ENCODE peak calls at places on chromosome 10, in nine cellular contexts. Y, U, K, D, R, F, S, L and V are unnamed samples.

GRCh38 chr10:34526758-34527730 is 288.1 kb downstream of the PARD3 start:
- DNase-seq in L (no peak), K (no peak), D (peak), U (peak), S (peak), Y (no peak), R (no peak), F (no peak), V (no peak)

GRCh38 chr10:117622471-117623184 is 80.1 kb downstream of the EMX2 start:
- DNase-seq in K (no peak), Y (no peak), F (no peak), D (no peak), S (no peak), U (no peak), R (no peak), L (no peak), V (no peak)

GRCh38 chr10:125004571-125005311 is 62.8 kb downstream of the ZRANB1 start:
- DNase-seq in R (no peak), Y (no peak), D (no peak), F (peak), S (no peak), U (no peak), K (no peak), L (no peak), V (no peak)

GRCh38 chr10:119481781-119482426 is 60.6 kb downstream of the RGS10 start:
- DNase-seq in U (no peak), K (no peak), D (no peak), L (no peak), F (no peak), R (no peak), S (no peak), Y (no peak), V (no peak)

GRCh38 chr10:89090760-89091455 is 100.3 kb downstream of the FAS start:
- DNase-seq in K (no peak), F (no peak), U (no peak), D (no peak), S (peak), Y (no peak), R (no peak), L (no peak), V (no peak)

GRCh38 chr10:27981744-27982143 is 17.1 kb downstream of the ODAD2 start:
- DNase-seq in S (no peak), K (no peak), D (no peak), F (no peak), L (no peak), R (no peak), Y (no peak), U (no peak), V (no peak)

GRCh38 chr10:59688921-59689351 is 20.7 kb downstream of the SLC16A9 start:
- DNase-seq in Y (no peak), D (no peak), U (peak), K (no peak), F (no peak), S (no peak), R (no peak), L (no peak), V (no peak)

GRCh38 chr10:6347391-6347951 is 144.7 kb downstream of the PFKFB3 start:
- DNase-seq in F (no peak), Y (no peak), R (no peak), S (no peak), D (no peak), L (no peak), K (peak), U (no peak), V (no peak)

GRCh38 chr10:103652599-103653281 is 159.2 kb downstream of the NEURL1 start:
- DNase-seq in U (no peak), D (no peak), K (no peak), L (no peak), S (no peak), Y (no peak), F (no peak), R (no peak), V (no peak)

GRCh38 chr10:78895469-78895868 is 173.3 kb upstream of the ZMIZ1 start:
- DNase-seq in D (peak), F (no peak), K (no peak), Y (no peak), U (no peak), S (no peak), L (no peak), R (no peak), V (no peak)

GRCh38 chr10:80081026-80081425 is 2.6 kb downstream of the TMEM254 start:
- DNase-seq in D (peak), K (no peak), R (no peak), S (no peak), Y (no peak), F (no peak), U (no peak), L (no peak), V (no peak)

GRCh38 chr10:92657024-92657423 is 32.7 kb upstream of the HHEX start:
- DNase-seq in R (no peak), U (no peak), Y (no peak), F (no peak), D (no peak), K (no peak), S (no peak), L (no peak), V (no peak)

GRCh38 chr10:74877899-74878298 is 51.5 kb downstream of the KAT6B start:
- DNase-seq in D (no peak), S (no peak), L (no peak), F (no peak), R (no peak), K (no peak), U (no peak), Y (no peak), V (no peak)
- TF ChIP-seq CTCF in D (no peak), S (no peak), L (no peak), F (no peak), R (no peak), K (no peak), U (no peak), Y (no peak), V (no peak)

DNA sequence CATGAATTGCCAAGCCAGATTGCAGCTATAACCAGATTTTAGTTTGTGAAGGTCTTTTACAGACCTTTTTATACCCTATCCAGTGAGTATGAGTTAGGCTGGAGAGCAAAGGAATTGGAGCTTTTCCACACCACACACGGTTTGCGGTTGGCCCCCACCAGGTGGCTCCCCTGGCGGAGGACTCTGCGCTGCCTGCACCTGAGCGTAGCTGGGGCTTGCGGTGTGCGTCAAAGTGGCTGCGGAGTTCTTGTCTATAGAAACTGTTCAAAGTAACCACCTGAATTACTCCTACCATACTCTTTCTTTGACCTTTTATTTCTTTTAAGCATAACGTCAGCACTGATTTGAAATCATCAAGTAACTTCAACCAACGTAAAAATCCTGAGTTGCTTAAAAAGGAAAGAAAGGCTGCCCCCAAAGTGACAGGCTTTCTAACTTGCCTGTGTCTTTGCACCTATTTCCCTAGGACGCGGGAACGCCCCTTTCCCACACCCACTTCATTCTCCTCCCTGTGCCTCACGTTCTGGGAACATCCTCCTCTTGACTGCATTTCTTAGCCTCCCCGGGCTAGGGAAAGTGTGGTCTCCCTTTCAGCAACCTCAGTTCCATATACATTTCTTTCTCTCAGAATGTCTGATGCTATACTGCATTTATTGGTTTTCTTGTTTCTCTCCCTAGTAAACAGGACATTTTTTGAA is 47.6 kb upstream of the TMEM72 start:
- DNase-seq in Y (no peak), F (no peak), R (no peak), L (no peak), S (no peak), U (no peak), K (no peak), D (peak), V (no peak)
- H3K4me3 ChIP-seq in Y (no peak), F (peak), R (no peak), L (no peak), S (no peak), U (no peak), K (no peak), D (peak), V (no peak)

GRCh38 chr10:3853016-3853415 is 68.0 kb upstream of the KLF6 start:
- DNase-seq in Y (no peak), D (no peak), K (no peak), F (no peak), L (no peak), R (no peak), S (no peak), U (no peak), V (no peak)

GRCh38 chr10:3852147-3852904 is 67.3 kb upstream of the KLF6 start:
- DNase-seq in K (no peak), U (peak), S (peak), Y (peak), L (peak), F (peak), D (no peak), R (peak), V (no peak)

GRCh38 chr10:3848005-3848767 is 63.2 kb upstream of the KLF6 start:
- DNase-seq in D (no peak), S (peak), Y (no peak), R (no peak), U (peak), K (no peak), F (no peak), L (no peak), V (no peak)

GRCh38 chr10:3850999-3851937 is 66.3 kb upstream of the KLF6 start:
- DNase-seq in D (no peak), S (peak), U (peak), Y (no peak), L (no peak), K (peak), R (no peak), F (no peak), V (no peak)

DNA sequence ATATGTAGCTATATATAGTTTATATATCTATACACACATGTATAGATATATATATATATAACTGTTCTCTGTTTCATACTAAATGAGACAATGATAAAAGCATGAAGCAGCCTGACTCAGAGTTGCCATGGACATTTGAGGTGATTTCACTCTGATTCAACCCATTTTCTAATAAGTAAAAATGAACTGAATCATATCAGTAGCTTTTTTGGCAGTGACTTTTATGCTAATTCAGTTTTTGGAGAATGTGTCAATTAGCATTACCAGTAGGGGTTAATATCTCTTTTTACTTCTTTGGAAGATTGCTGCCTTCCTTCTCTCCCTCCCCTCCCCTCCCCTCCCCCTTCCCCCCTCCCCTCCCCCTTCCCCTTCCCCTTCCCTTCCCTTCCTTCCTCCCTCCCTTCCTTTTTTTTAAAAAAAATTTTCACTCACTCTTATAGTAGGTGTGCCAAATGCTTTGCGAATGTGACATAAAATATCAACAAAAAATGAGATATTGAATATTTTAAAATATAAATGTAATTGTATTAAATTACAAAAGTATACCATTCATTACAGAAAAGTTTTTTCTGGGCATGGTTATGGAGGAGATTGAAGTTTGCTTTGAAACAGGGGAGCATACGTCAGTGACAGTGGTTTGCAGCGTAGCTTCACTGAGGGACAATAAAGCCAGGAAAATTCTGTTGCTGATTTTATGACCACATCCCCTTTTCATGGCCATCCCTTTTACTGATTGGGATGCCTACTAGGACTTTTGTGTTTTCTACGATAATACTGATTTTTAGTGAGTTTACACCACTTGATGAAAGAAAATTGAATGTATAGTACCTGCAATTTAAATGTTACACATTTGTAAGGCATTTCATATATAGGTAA is 64.0 kb upstream of the KLF6 start:
- DNase-seq in S (peak), L (no peak), Y (no peak), F (no peak), K (no peak), D (no peak), U (peak), R (no peak), V (no peak)
- TF ChIP-seq CTCF in S (no peak), L (no peak), Y (no peak), F (no peak), K (no peak), D (no peak), U (no peak), R (no peak), V (no peak)

DNA sequence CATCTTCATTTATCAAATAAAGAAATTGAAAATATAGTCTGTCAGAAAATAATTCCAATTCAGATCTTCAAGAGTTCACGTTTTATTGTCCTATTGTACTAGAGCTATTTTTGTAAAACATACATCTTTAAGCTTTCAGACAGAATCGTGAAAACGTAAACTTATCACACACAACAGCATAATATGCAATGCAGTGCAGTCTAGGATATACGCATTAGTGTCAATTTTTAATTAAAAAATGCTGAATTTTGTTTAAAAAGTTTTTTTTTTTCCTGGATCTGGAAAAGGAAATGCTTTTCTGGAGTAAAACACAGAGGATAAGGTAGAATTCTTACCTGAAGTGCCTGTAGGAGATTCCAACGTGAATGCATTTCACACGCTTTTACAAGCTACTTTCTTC is 458.2 kb upstream of the KLF6 start:
- DNase-seq in L (no peak), K (no peak), U (no peak), Y (no peak), D (no peak), R (no peak), S (no peak), F (no peak), V (no peak)
- H3K4me3 ChIP-seq in L (peak), K (no peak), U (no peak), Y (peak), D (no peak), R (no peak), S (no peak), F (peak), V (no peak)

GRCh38 chr10:26448706-26449435 is 10.7 kb downstream of the APBB1IP start:
- DNase-seq in K (peak), S (no peak), R (no peak), F (no peak), D (no peak), U (no peak), L (no peak), Y (no peak), V (no peak)
- TF ChIP-seq CTCF in K (peak), S (no peak), R (no peak), F (no peak), D (no peak), U (no peak), L (no peak), Y (no peak), V (no peak)

GRCh38 chr10:60877066-60877776 is 66.8 kb downstream of the RHOBTB1 start:
- DNase-seq in R (no peak), S (no peak), Y (no peak), K (no peak), U (peak), F (no peak), D (no peak), L (no peak), V (no peak)
- H3K4me3 ChIP-seq in R (no peak), S (no peak), Y (no peak), K (no peak), U (no peak), F (no peak), D (no peak), L (no peak), V (no peak)

DNA sequence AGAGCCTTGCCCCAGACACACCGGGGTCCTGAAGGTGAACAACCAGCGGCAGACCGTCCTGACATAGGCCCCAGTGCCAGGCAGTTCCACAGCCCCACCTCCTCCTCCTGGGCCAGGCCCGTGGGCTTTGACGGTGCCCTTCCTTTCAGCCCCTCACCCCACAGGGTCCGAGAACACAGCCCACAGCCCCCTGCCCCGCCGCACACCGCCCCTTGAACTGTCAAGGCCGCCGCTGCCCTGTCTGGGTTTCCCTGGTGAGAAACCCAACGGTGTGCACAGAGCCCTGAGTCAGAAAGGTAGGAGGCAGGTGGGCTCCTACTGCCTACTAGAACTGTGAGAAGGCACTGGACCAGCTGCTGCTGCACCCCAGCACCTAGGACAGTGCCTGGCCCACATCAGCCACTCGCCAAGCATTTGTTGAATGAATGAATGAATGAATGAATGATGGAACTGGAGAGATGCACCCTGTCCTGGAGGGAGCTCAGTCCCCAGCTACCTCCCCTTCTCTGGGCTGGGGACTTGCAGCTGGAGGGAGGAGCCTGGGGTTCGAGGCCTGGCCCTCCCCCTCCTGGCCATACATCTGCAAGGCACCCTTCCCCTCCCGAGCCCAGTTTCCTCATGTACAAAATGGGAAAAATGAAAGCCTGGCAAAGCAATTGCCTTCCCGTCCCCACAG is 117.9 kb downstream of the SLIT1 start:
- DNase-seq in K (no peak), U (no peak), Y (no peak), S (no peak), D (peak), F (no peak), L (no peak), R (peak), V (no peak)
- TF ChIP-seq CTCF in K (no peak), U (no peak), Y (no peak), S (no peak), D (peak), F (no peak), L (no peak), R (no peak), V (no peak)